ENCODE peak calls at places on chromosomes 1 and 21, in six cellular contexts. V, Z, D, J, O and N are unnamed samples.

GRCh38 chr1:61534847-61535246 is 190.1 kb downstream of the TM2D1 start:
- DNase-seq in D (no peak), V (no peak), J (no peak), Z (no peak), O (no peak), N (no peak)

GRCh38 chr1:958823-959729 is at the start of gene NOC2L:
- DNase-seq in J (peak), Z (peak), D (peak), V (peak), O (peak), N (peak)

GRCh38 chr1:205936846-205937707 is 6.2 kb downstream of the SLC26A9 start:
- DNase-seq in J (no peak), O (peak), V (peak), D (peak), Z (no peak), N (no peak)

GRCh38 chr1:43835141-43836021 is 98.2 kb upstream of the ARTN start:
- DNase-seq in V (peak), Z (peak), J (peak), D (peak), O (peak), N (peak)

GRCh38 chr1:94859157-94859556 is 39.0 kb downstream of the SLC44A3 start:
- DNase-seq in O (no peak), J (no peak), V (no peak), D (no peak), Z (no peak), N (no peak)

GRCh38 chr1:51299185-51299584 is 31.2 kb downstream of the TTC39A start:
- DNase-seq in V (no peak), J (no peak), Z (no peak), O (no peak), D (no peak), N (no peak)

GRCh38 chr1:103514920-103515503 is 10.5 kb upstream of the RNPC3 start:
- DNase-seq in J (peak), D (peak), O (peak), V (peak), Z (peak), N (peak)

GRCh38 chr1:212132040-212132439 is 96.5 kb downstream of the DTL start:
- DNase-seq in Z (no peak), O (no peak), J (no peak), D (peak), V (peak), N (no peak)

GRCh38 chr1:183303325-183303645 is 114.9 kb downstream of the NMNAT2 start:
- DNase-seq in V (peak), J (no peak), D (no peak), Z (no peak), O (no peak), N (no peak)

GRCh38 chr1:226989081-226989747 is 49.1 kb downstream of the COQ8A start:
- DNase-seq in Z (no peak), D (no peak), J (no peak), O (no peak), V (no peak), N (no peak)

GRCh38 chr1:162996261-162996660 is 72.9 kb upstream of the RGS4 start:
- DNase-seq in D (no peak), Z (no peak), J (no peak), O (peak), V (peak), N (no peak)

GRCh38 chr21:34126691-34127090 is 53.3 kb downstream of the MRPS6 start:
- DNase-seq in J (no peak), V (peak), D (peak), Z (no peak), O (peak), N (no peak)

GRCh38 chr1:225847610-225848009 is 34.6 kb downstream of the TMEM63A start:
- DNase-seq in Z (no peak), D (no peak), V (no peak), O (no peak), J (no peak), N (no peak)

GRCh38 chr1:151851886-151852285 is 1.6 kb downstream of the THEM5 start:
- DNase-seq in D (no peak), O (no peak), J (no peak), V (no peak), Z (no peak), N (no peak)

GRCh38 chr1:8023287-8023994 is 2.7 kb downstream of the ERRFI1 start:
- DNase-seq in J (no peak), D (no peak), V (no peak), Z (no peak), O (peak), N (no peak)
- H3K4me3 ChIP-seq in J (no peak), D (peak), V (peak), Z (no peak), O (peak), N (no peak)

GRCh38 chr1:194181845-194182244 is 995.4 kb upstream of the B3GALT2 start:
- DNase-seq in V (no peak), Z (no peak), J (no peak), O (no peak), D (no peak), N (no peak)
- H2AFZ ChIP-seq in V (no peak), Z (no peak), J (no peak), O (no peak), D (no peak), N (no peak)

GRCh38 chr1:17561561-17561985 is 22.1 kb downstream of the ARHGEF10L start:
- DNase-seq in D (no peak), Z (no peak), V (peak), O (peak), J (no peak), N (no peak)
- H3K4me3 ChIP-seq in D (no peak), Z (no peak), V (peak), O (peak), J (no peak), N (no peak)

GRCh38 chr1:24070821-24071393 is 41.0 kb downstream of the MYOM3 start:
- DNase-seq in Z (peak), V (peak), J (peak), D (peak), O (peak), N (peak)
- H2AFZ ChIP-seq in Z (no peak), V (peak), J (no peak), D (peak), O (no peak), N (peak)

DNA sequence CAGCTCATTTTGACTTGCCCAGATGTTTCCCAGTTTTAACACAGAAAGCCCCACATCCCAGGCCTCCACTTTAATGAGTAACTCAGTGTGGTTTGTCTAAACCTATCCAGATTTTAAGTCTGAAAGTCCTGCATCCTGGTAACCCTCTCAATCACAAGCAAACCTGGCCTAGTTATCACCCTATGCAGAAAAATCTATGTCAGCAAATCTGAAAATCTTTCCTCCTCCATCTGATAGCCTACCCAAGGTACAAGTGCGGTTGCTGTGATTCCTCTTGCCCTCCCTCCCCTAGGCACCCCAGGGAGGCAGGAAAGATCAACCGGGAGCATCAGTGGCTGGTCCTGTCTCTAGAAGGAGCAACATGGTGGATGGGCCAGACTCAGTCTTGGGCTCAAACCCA is 163.7 kb downstream of the IGSF21 start:
- DNase-seq in Z (no peak), D (no peak), O (no peak), J (no peak), V (no peak), N (no peak)
- H3K4me3 ChIP-seq in Z (no peak), D (no peak), O (no peak), J (no peak), V (no peak), N (no peak)